ENCODE peak calls at places on chromosomes 1 and 21, in ten cellular contexts. J is NCI-H1105; P is CD4-positive, CD25-positive, alpha-beta regulatory T cell; T is activated CD4-positive, alpha-beta T cell treated with anti-CD3 and anti-CD28 coated beads for 48 hours; R is activated naive CD8-positive, alpha-beta T cell treated with anti-CD3 and anti-CD28 coated beads, Interleukin-2, amount 50 U/mL, for 24 hours; V is psoas muscle; D is stimulated activated CD4-positive, alpha-beta T cell treated with anti-CD3 and anti-CD28 coated beads, TNF-alpha, amount 100 ng/mL, for 24 hours; E is nephron progenitor cell; Y is NCI-H146; M is aorta. L is an unnamed sample.

GRCh38 chr1:111615874-111616715 is 3.5 kb upstream of the RAP1A start:
- DNase-seq in J (no peak), P (peak), T (peak), R (peak), V (no peak), D (no peak), E (no peak), Y (no peak), M (no peak), L (no peak)

GRCh38 chr1:111920221-111921024 is 69.0 kb downstream of the KCND3 start:
- DNase-seq in J (peak), P (no peak), T (no peak), R (no peak), V (peak), D (no peak), E (no peak), Y (peak), M (peak), L (no peak)

GRCh38 chr1:2971146-2971501 is 50.1 kb upstream of the ACTRT2 start:
- DNase-seq in J (no peak), P (no peak), T (no peak), R (no peak), V (no peak), D (no peak), E (no peak), Y (no peak), M (peak), L (no peak)

GRCh38 chr1:203463469-203464062 is 12.0 kb upstream of the PRELP start:
- DNase-seq in J (no peak), P (no peak), T (no peak), R (no peak), V (no peak), D (no peak), E (no peak), Y (peak), M (no peak), L (no peak)

GRCh38 chr1:48532976-48533375 is 61.0 kb upstream of the SPATA6 start:
- DNase-seq in J (no peak), P (no peak), T (no peak), R (no peak), V (no peak), D (no peak), E (no peak), Y (peak), M (no peak), L (no peak)

GRCh38 chr1:208203127-208203847 is 40.9 kb downstream of the PLXNA2 start:
- DNase-seq in J (peak), P (no peak), T (no peak), R (no peak), V (no peak), D (no peak), E (no peak), Y (peak), M (peak), L (no peak)

GRCh38 chr1:181680332-181680731 is 197.0 kb downstream of the CACNA1E start:
- DNase-seq in J (no peak), P (no peak), T (no peak), R (no peak), V (no peak), D (no peak), E (no peak), Y (no peak), M (no peak), L (no peak)

GRCh38 chr1:23908453-23909341 is 4.5 kb downstream of the CNR2 start:
- DNase-seq in J (no peak), P (peak), T (no peak), R (peak), V (no peak), D (no peak), E (no peak), Y (no peak), M (no peak), L (peak)

GRCh38 chr1:13702425-13703127 is 2.6 kb downstream of the PRDM2 start:
- DNase-seq in J (no peak), P (peak), T (peak), R (peak), V (no peak), D (no peak), E (no peak), Y (no peak), M (no peak), L (no peak)

GRCh38 chr1:111730706-111731105 is 8.5 kb downstream of the INKA2 start:
- DNase-seq in J (no peak), P (no peak), T (no peak), R (no peak), V (no peak), D (no peak), E (no peak), Y (no peak), M (no peak), L (no peak)

GRCh38 chr1:7256526-7256925 is 471.3 kb downstream of the CAMTA1 start:
- DNase-seq in J (no peak), P (no peak), T (no peak), R (no peak), V (no peak), D (no peak), E (no peak), Y (no peak), M (no peak), L (no peak)

GRCh38 chr1:202589190-202589680 is 121.0 kb downstream of the SYT2 start:
- DNase-seq in J (no peak), P (no peak), T (no peak), R (no peak), V (peak), D (no peak), E (peak), Y (no peak), M (peak), L (no peak)

GRCh38 chr21:25280061-25280460 is 327.2 kb downstream of the MRPL39 start:
- DNase-seq in J (no peak), P (no peak), T (no peak), R (no peak), V (no peak), D (no peak), E (no peak), Y (no peak), M (no peak), L (no peak)

GRCh38 chr1:53512807-53513755 is 53.9 kb downstream of the DMRTB1 start:
- DNase-seq in J (peak), P (no peak), T (no peak), R (no peak), V (no peak), D (no peak), E (no peak), Y (no peak), M (no peak), L (no peak)

GRCh38 chr1:35315649-35316048 is 47.1 kb downstream of the ZMYM4 start:
- DNase-seq in J (no peak), P (no peak), T (no peak), R (no peak), V (no peak), D (no peak), E (no peak), Y (no peak), M (no peak), L (no peak)